ENCODE peak calls at places on chromosomes 13 and 19, in four cellular contexts. I is stimulated activated CD8-positive, alpha-beta memory T cell treated with anti-CD3 and anti-CD28 coated beads, Interleukin-4, amount 100 ng/mL, for 1 hour; U is RCC 7860; G is ureter. P is an unnamed sample.
A peak's percentile ranks its signal among the peaks of the same experiment; 100 is the strongest.

GRCh38 chr13:27921421-27921960 is 1.7 kb downstream of the PDX1 start:
- DNase-seq in I (no peak), U (no peak), G (no peak), P (no peak)

GRCh38 chr19:19463348-19464117 is 51.8 kb downstream of the TSSK6 start:
- DNase-seq in I (no peak), U (no peak), G (no peak), P (no peak)

GRCh38 chr13:38888309-38888708 is 102.3 kb downstream of the STOML3 start:
- DNase-seq in I (no peak), U (peak; percentile 54), G (no peak), P (no peak)

GRCh38 chr13:99657848-99658265 is 156.6 kb downstream of the TM9SF2 start:
- DNase-seq in I (no peak), U (no peak), G (no peak), P (no peak)

GRCh38 chr19:3455960-3456601 is 24.2 kb downstream of the SMIM24 start:
- DNase-seq in I (no peak), U (no peak), G (no peak), P (no peak)

GRCh38 chr13:49026851-49027250 is 51.1 kb downstream of the FNDC3A start:
- DNase-seq in I (no peak), U (no peak), G (no peak), P (no peak)

GRCh38 chr19:42255766-42256750 is 1.1 kb upstream of the ERF start:
- DNase-seq in I (no peak), U (peak; percentile 25), G (no peak), P (no peak)

GRCh38 chr19:48090281-48090802 is 20.3 kb downstream of the PLA2G4C start:
- DNase-seq in I (no peak), U (no peak), G (no peak), P (no peak)

GRCh38 chr19:44890366-44891015 is 563 bp upstream of the TOMM40 start:
- DNase-seq in I (no peak), U (peak; percentile 99), G (peak; percentile 100), P (peak; percentile 97)

GRCh38 chr19:32308436-32309077 is 36.9 kb upstream of the ZNF507 start:
- DNase-seq in I (no peak), U (no peak), G (peak; percentile 17), P (no peak)

GRCh38 chr13:45584816-45585215 is 30.7 kb downstream of the ERICH6B start:
- DNase-seq in I (no peak), U (no peak), G (no peak), P (no peak)

GRCh38 chr19:1655992-1656608 is 3.7 kb upstream of the TCF3 start:
- DNase-seq in I (no peak), U (no peak), G (no peak), P (no peak)

GRCh38 chr13:112042496-112042895 is 24.5 kb upstream of the SOX1 start:
- DNase-seq in I (no peak), U (peak; percentile 18), G (no peak), P (no peak)

GRCh38 chr19:7515471-7516226 is at the start of gene ZNF358:
- DNase-seq in I (no peak), U (peak; percentile 26), G (no peak), P (no peak)

GRCh38 chr13:89066868-89067466 is 1395.8 kb downstream of the SLITRK5 start:
- DNase-seq in I (no peak), U (peak; percentile 10), G (no peak), P (peak; percentile 11)

GRCh38 chr19:50893047-50893737 is 18.0 kb downstream of the KLK4 start:
- DNase-seq in I (no peak), U (no peak), G (no peak), P (no peak)

GRCh38 chr13:111905609-111905945 is 161.4 kb upstream of the SOX1 start:
- DNase-seq in I (no peak), U (no peak), G (peak; percentile 13), P (no peak)

GRCh38 chr13:113452942-113453901 is at the start of gene ADPRHL1:
- DNase-seq in I (no peak), U (no peak), G (no peak), P (no peak)

GRCh38 chr19:12733369-12733896 is 1.1 kb downstream of the TRIR start:
- DNase-seq in I (no peak), U (peak; percentile 10), G (no peak), P (no peak)

GRCh38 chr19:29514525-29515232 is 11.1 kb upstream of the VSTM2B start:
- DNase-seq in I (no peak), U (no peak), G (no peak), P (no peak)

GRCh38 chr19:18414504-18415176 is 4.6 kb upstream of the SSBP4 start:
- DNase-seq in I (no peak), U (peak; percentile 49), G (no peak), P (no peak)

GRCh38 chr13:27295096-27295495 is 24.5 kb downstream of the RASL11A start:
- DNase-seq in I (no peak), U (no peak), G (no peak), P (no peak)

GRCh38 chr19:41860419-41861097 is 503 bp downstream of the RPS19 start:
- DNase-seq in I (no peak), U (no peak), G (no peak), P (no peak)

GRCh38 chr13:113845055-113845454 is 18.8 kb downstream of the GAS6 start:
- DNase-seq in I (no peak), U (no peak), G (no peak), P (no peak)

GRCh38 chr13:111857846-111858560 is 208.9 kb upstream of the SOX1 start:
- DNase-seq in I (no peak), U (no peak), G (no peak), P (no peak)

GRCh38 chr19:29293736-29294342 is 80.9 kb upstream of the UQCRFS1 start:
- DNase-seq in I (no peak), U (no peak), G (no peak), P (no peak)

GRCh38 chr19:51111606-51112005 is 3.4 kb upstream of the CTU1 start:
- DNase-seq in I (no peak), U (no peak), G (no peak), P (no peak)

GRCh38 chr19:11699931-11700794 is 38.6 kb downstream of the ZNF823 start:
- DNase-seq in I (no peak), U (peak; percentile 31), G (no peak), P (no peak)

GRCh38 chr19:52138614-52139290 is 986 bp downstream of the ZNF616 start:
- DNase-seq in I (no peak), U (no peak), G (no peak), P (no peak)